ENCODE peak calls at places on chromosomes 4 and X, in six cellular contexts. One of them, this sample, is unnamed.

GRCh38 chr4:83771113-83771705 is 235.3 kb downstream of the GPAT3 start:
- DNase-seq in HepG2: peak
- DNase-seq in WTC11: peak
- DNase-seq in H1: peak
- DNase-seq in K562: peak
- DNase-seq in endothelial cell of umbilical vein: peak
- DNase-seq in this sample: peak

GRCh38 chr4:84569009-84569408 is 13.9 kb upstream of the CDS1 start:
- DNase-seq in HepG2: no peak
- DNase-seq in WTC11: no peak
- DNase-seq in H1: no peak
- DNase-seq in K562: no peak
- DNase-seq in endothelial cell of umbilical vein: no peak
- DNase-seq in this sample: no peak

GRCh38 chrX:109839694-109840358 is 106.8 kb upstream of the ACSL4 start:
- DNase-seq in HepG2: no peak
- DNase-seq in WTC11: peak
- DNase-seq in H1: peak
- DNase-seq in K562: peak
- DNase-seq in endothelial cell of umbilical vein: no peak
- DNase-seq in this sample: peak

GRCh38 chr4:151167561-151167960 is 68.1 kb downstream of the RPS3A start:
- DNase-seq in HepG2: no peak
- DNase-seq in WTC11: peak
- DNase-seq in H1: no peak
- DNase-seq in K562: no peak
- DNase-seq in endothelial cell of umbilical vein: no peak
- DNase-seq in this sample: no peak

GRCh38 chr4:2283199-2283711 is 21.3 kb upstream of the MXD4 start:
- DNase-seq in HepG2: no peak
- DNase-seq in WTC11: no peak
- DNase-seq in H1: no peak
- DNase-seq in K562: no peak
- DNase-seq in endothelial cell of umbilical vein: no peak
- DNase-seq in this sample: no peak

GRCh38 chrX:2935364-2935748 is 6.2 kb upstream of the ARSD start:
- DNase-seq in HepG2: no peak
- DNase-seq in WTC11: no peak
- DNase-seq in H1: no peak
- DNase-seq in K562: no peak
- DNase-seq in endothelial cell of umbilical vein: no peak
- DNase-seq in this sample: no peak

GRCh38 chr4:109560687-109561452 is 824 bp downstream of the MCUB start:
- DNase-seq in HepG2: no peak
- DNase-seq in WTC11: no peak
- DNase-seq in H1: peak
- DNase-seq in K562: peak
- DNase-seq in endothelial cell of umbilical vein: peak
- DNase-seq in this sample: peak

GRCh38 chr4:182179105-182179504 is 64.1 kb upstream of the TENM3 start:
- DNase-seq in HepG2: no peak
- DNase-seq in WTC11: no peak
- DNase-seq in H1: no peak
- DNase-seq in K562: no peak
- DNase-seq in endothelial cell of umbilical vein: no peak
- DNase-seq in this sample: no peak

GRCh38 chr4:75321484-75321883 is 192.7 kb downstream of the RCHY1 start:
- DNase-seq in HepG2: no peak
- DNase-seq in WTC11: no peak
- DNase-seq in H1: no peak
- DNase-seq in K562: no peak
- DNase-seq in endothelial cell of umbilical vein: no peak
- DNase-seq in this sample: no peak

GRCh38 chr4:185847352-185848078 is 35.5 kb upstream of the SORBS2 start:
- DNase-seq in HepG2: peak
- DNase-seq in WTC11: no peak
- DNase-seq in H1: no peak
- DNase-seq in K562: no peak
- DNase-seq in endothelial cell of umbilical vein: no peak
- DNase-seq in this sample: peak

GRCh38 chrX:43970528-43970927 is 2.7 kb downstream of the NDP start:
- DNase-seq in HepG2: no peak
- DNase-seq in WTC11: no peak
- DNase-seq in H1: no peak
- DNase-seq in K562: no peak
- DNase-seq in endothelial cell of umbilical vein: no peak
- DNase-seq in this sample: no peak

GRCh38 chr4:26039950-26040349 is 125.9 kb downstream of the SMIM20 start:
- DNase-seq in HepG2: no peak
- DNase-seq in WTC11: no peak
- DNase-seq in H1: no peak
- DNase-seq in K562: no peak
- DNase-seq in endothelial cell of umbilical vein: no peak
- DNase-seq in this sample: no peak

GRCh38 chr4:45663495-45664148 is 460.2 kb downstream of the GABRG1 start:
- DNase-seq in HepG2: no peak
- DNase-seq in WTC11: no peak
- DNase-seq in H1: no peak
- DNase-seq in K562: no peak
- DNase-seq in endothelial cell of umbilical vein: no peak
- DNase-seq in this sample: no peak

GRCh38 chr4:40916880-40917279 is 167.1 kb downstream of the NSUN7 start:
- DNase-seq in HepG2: peak
- DNase-seq in WTC11: peak
- DNase-seq in H1: peak
- DNase-seq in K562: peak
- DNase-seq in endothelial cell of umbilical vein: peak
- DNase-seq in this sample: peak

GRCh38 chr4:48588230-48588943 is 98.3 kb downstream of the ZAR1 start:
- DNase-seq in HepG2: no peak
- DNase-seq in WTC11: no peak
- DNase-seq in H1: no peak
- DNase-seq in K562: no peak
- DNase-seq in endothelial cell of umbilical vein: no peak
- DNase-seq in this sample: no peak

GRCh38 chr4:88211473-88212252 is 53.2 kb upstream of the ABCG2 start:
- DNase-seq in HepG2: peak
- DNase-seq in WTC11: no peak
- DNase-seq in H1: peak
- DNase-seq in K562: peak
- DNase-seq in endothelial cell of umbilical vein: peak
- DNase-seq in this sample: no peak

GRCh38 chrX:69277961-69278795 is 112.9 kb upstream of the PJA1 start:
- DNase-seq in HepG2: no peak
- DNase-seq in WTC11: peak
- DNase-seq in H1: peak
- DNase-seq in K562: no peak
- DNase-seq in endothelial cell of umbilical vein: no peak
- DNase-seq in this sample: no peak

GRCh38 chr4:2335729-2336101 is 73.8 kb upstream of the MXD4 start:
- DNase-seq in HepG2: no peak
- DNase-seq in WTC11: no peak
- DNase-seq in H1: no peak
- DNase-seq in K562: no peak
- DNase-seq in endothelial cell of umbilical vein: no peak
- DNase-seq in this sample: no peak

GRCh38 chrX:630922-631496 is 418 bp downstream of the SHOX start:
- DNase-seq in HepG2: no peak
- DNase-seq in WTC11: peak
- DNase-seq in H1: peak
- DNase-seq in K562: no peak
- DNase-seq in endothelial cell of umbilical vein: no peak
- DNase-seq in this sample: no peak

GRCh38 chr4:5215321-5215720 is 164.0 kb downstream of the STK32B start:
- DNase-seq in HepG2: no peak
- DNase-seq in WTC11: no peak
- DNase-seq in H1: no peak
- DNase-seq in K562: no peak
- DNase-seq in endothelial cell of umbilical vein: no peak
- DNase-seq in this sample: no peak

GRCh38 chr4:10273030-10273429 is 156.4 kb upstream of the WDR1 start:
- DNase-seq in HepG2: no peak
- DNase-seq in WTC11: no peak
- DNase-seq in H1: no peak
- DNase-seq in K562: no peak
- DNase-seq in endothelial cell of umbilical vein: no peak
- DNase-seq in this sample: no peak

GRCh38 chr4:66853845-66854244 is 691.5 kb downstream of the CENPC start:
- DNase-seq in HepG2: no peak
- DNase-seq in WTC11: no peak
- DNase-seq in H1: no peak
- DNase-seq in K562: no peak
- DNase-seq in endothelial cell of umbilical vein: no peak
- DNase-seq in this sample: no peak
- TF ChIP-seq JUN in HepG2: no peak
- TF ChIP-seq JUN in WTC11: no peak
- TF ChIP-seq JUN in H1: no peak
- TF ChIP-seq JUN in K562: no peak
- TF ChIP-seq JUN in endothelial cell of umbilical vein: no peak
- TF ChIP-seq JUN in this sample: no peak

DNA sequence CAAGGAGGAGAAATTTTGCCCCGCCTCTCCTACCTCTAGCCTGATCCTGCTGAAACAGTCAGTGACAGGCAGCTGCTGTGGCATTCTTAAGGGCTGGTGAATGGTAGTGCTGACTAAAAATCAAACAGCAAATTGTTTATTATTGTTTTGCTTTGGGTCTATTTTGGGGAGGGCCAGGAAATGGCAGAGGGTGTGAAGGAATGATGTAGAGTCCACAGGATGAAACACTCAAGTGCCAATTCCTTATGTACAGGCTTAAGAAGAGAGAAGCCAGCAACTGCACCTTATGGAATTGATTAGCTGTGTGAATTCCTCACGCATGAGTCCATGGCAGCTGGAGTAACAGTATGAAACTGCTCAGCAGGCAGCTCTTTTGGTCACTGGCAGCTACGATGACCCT is 39.7 kb downstream of the VEGFC start:
- DNase-seq in HepG2: no peak
- DNase-seq in WTC11: no peak
- DNase-seq in H1: no peak
- DNase-seq in K562: no peak
- DNase-seq in endothelial cell of umbilical vein: peak
- DNase-seq in this sample: no peak
- TF ChIP-seq JUN in HepG2: no peak
- TF ChIP-seq JUN in WTC11: no peak
- TF ChIP-seq JUN in H1: no peak
- TF ChIP-seq JUN in K562: no peak
- TF ChIP-seq JUN in endothelial cell of umbilical vein: no peak
- TF ChIP-seq JUN in this sample: no peak

GRCh38 chrX:68018248-68019203 is 414.8 kb downstream of the OPHN1 start:
- DNase-seq in HepG2: peak
- DNase-seq in WTC11: peak
- DNase-seq in H1: peak
- DNase-seq in K562: peak
- DNase-seq in endothelial cell of umbilical vein: peak
- DNase-seq in this sample: no peak
- TF ChIP-seq JUN in HepG2: no peak
- TF ChIP-seq JUN in WTC11: no peak
- TF ChIP-seq JUN in H1: no peak
- TF ChIP-seq JUN in K562: no peak
- TF ChIP-seq JUN in endothelial cell of umbilical vein: no peak
- TF ChIP-seq JUN in this sample: no peak

GRCh38 chr4:147830987-147831386 is 99.1 kb downstream of the ARHGAP10 start:
- DNase-seq in HepG2: no peak
- DNase-seq in WTC11: no peak
- DNase-seq in H1: no peak
- DNase-seq in K562: no peak
- DNase-seq in endothelial cell of umbilical vein: peak
- DNase-seq in this sample: peak
- TF ChIP-seq JUN in HepG2: no peak
- TF ChIP-seq JUN in WTC11: no peak
- TF ChIP-seq JUN in H1: no peak
- TF ChIP-seq JUN in K562: no peak
- TF ChIP-seq JUN in endothelial cell of umbilical vein: no peak
- TF ChIP-seq JUN in this sample: no peak

DNA sequence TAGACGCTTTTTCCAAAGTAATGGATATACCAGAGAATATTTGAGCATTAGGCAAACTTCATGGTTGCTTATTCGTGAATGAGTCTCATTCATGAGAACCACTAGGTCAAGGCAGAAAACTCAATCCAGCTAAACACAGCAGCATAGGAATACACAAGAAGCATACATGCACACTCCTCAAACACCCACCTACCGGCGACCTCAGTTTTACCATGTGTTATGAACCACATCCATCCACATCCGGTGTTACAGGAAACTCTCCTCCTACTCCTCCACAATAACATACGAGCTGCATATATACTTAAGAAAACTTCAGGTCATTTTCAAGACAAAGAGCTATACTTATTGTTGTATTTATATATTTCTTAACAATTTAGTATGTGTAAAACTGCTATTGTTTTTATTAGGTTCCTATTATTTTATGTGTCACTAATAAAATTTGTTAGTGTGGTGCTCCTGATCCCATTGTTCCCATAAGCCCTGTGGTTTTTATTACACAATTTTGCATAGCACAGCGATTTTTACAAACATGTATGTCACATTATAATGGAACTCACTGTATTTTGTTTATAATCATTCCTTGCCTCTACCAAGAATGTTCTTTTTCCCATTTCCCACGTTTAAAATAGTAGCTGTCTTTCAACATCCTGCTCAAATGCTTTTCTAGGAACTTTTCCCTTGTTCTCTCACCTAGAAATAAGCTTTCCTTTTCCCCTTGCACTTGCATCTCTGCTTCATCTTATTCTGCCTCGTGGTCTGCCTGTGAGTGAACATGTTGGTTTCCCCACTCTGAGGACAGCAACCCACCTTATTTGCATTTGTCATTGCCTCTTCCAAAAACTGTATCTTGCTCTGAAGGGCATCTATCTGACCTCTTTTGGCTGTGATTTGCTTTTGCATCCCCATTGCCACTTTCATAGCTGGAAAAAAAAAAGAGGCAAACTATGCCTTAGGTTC is 48.3 kb downstream of the STBD1 start:
- DNase-seq in HepG2: no peak
- DNase-seq in WTC11: no peak
- DNase-seq in H1: no peak
- DNase-seq in K562: no peak
- DNase-seq in endothelial cell of umbilical vein: no peak
- DNase-seq in this sample: no peak
- TF ChIP-seq JUN in HepG2: no peak
- TF ChIP-seq JUN in WTC11: no peak
- TF ChIP-seq JUN in H1: no peak
- TF ChIP-seq JUN in K562: no peak
- TF ChIP-seq JUN in endothelial cell of umbilical vein: no peak
- TF ChIP-seq JUN in this sample: no peak

DNA sequence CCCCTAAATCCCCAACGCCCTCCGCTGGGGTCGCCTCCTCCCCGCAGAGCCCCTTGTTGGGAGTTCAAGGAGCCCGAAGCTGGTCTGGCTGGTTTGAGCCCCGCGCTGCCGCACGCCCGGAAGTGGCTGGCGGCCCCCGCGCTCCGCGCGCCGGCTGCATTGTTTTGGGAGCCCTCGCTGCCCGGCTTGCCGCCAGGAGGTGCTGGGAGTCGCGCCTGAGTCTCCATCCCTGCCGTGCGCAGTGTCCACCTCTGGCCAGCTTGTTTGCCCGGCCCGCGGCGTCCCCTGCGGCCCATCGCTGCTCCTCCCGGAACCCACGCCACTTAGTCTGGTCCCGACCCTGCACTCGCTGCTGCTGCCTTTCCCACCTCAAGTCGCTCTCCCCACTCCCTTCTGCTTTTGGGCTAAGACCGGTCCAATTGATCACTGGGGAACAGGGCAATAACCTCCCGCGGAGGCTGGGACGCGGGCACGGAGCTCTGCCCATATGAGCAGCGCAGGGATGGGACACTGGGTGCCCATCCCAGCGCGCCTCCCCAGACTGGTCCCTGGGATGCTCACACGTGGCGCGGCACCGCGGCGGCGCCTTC is 2.2 kb upstream of the SFRP2 start:
- DNase-seq in HepG2: no peak
- DNase-seq in WTC11: peak
- DNase-seq in H1: peak
- DNase-seq in K562: no peak
- DNase-seq in endothelial cell of umbilical vein: no peak
- DNase-seq in this sample: no peak
- TF ChIP-seq JUN in HepG2: no peak
- TF ChIP-seq JUN in WTC11: no peak
- TF ChIP-seq JUN in H1: no peak
- TF ChIP-seq JUN in K562: no peak
- TF ChIP-seq JUN in endothelial cell of umbilical vein: no peak
- TF ChIP-seq JUN in this sample: no peak

This sample was measured in A549.